ENCODE peak calls at places on chromosomes 12 and 14, in ten cellular contexts. M, Q, V, Y, J, D, Z, I, W and A are unnamed samples. For H3K4me1, the result is how much of the 10 kb centered on the place peaks cover.

GRCh38 chr12:23204933-23205778 is 580.2 kb downstream of the ETNK1 start:
- DNase-seq in M (peak), Q (no peak), V (no peak), Y (no peak), J (peak), D (peak), Z (no peak), I (peak), W (peak), A (no peak)

GRCh38 chr12:47862881-47863280 is 41.9 kb downstream of the VDR start:
- DNase-seq in M (no peak), Q (no peak), V (no peak), Y (no peak), J (no peak), D (no peak), Z (no peak), I (no peak), W (no peak), A (no peak)

GRCh38 chr12:820336-820735 is 68.0 kb downstream of the WNK1 start:
- DNase-seq in M (no peak), Q (no peak), V (no peak), Y (no peak), J (no peak), D (no peak), Z (no peak), I (no peak), W (no peak), A (no peak)

GRCh38 chr12:77878901-77879300 is 48.2 kb downstream of the NAV3 start:
- DNase-seq in M (no peak), Q (no peak), V (no peak), Y (no peak), J (no peak), D (no peak), Z (no peak), I (no peak), W (no peak), A (no peak)

GRCh38 chr14:55938249-55938791 is 179.9 kb upstream of the PELI2 start:
- DNase-seq in M (peak), Q (no peak), V (no peak), Y (no peak), J (no peak), D (no peak), Z (peak), I (peak), W (no peak), A (no peak)

GRCh38 chr14:53921027-53921426 is 35.6 kb downstream of the BMP4 start:
- DNase-seq in M (no peak), Q (no peak), V (no peak), Y (no peak), J (no peak), D (peak), Z (no peak), I (no peak), W (no peak), A (no peak)

GRCh38 chr12:100741084-100741711 is 53.4 kb upstream of the ANO4 start:
- DNase-seq in M (peak), Q (no peak), V (no peak), Y (no peak), J (no peak), D (peak), Z (no peak), I (peak), W (no peak), A (peak)

GRCh38 chr14:51872396-51872795 is 12.0 kb downstream of the GNG2 start:
- DNase-seq in M (no peak), Q (no peak), V (no peak), Y (no peak), J (no peak), D (no peak), Z (no peak), I (no peak), W (no peak), A (no peak)

GRCh38 chr14:91315844-91316267 is 71.4 kb upstream of the GPR68 start:
- DNase-seq in M (no peak), Q (no peak), V (peak), Y (no peak), J (no peak), D (peak), Z (no peak), I (no peak), W (no peak), A (peak)

GRCh38 chr14:105092912-105093425 is 27.7 kb upstream of the GPR132 start:
- DNase-seq in M (peak), Q (peak), V (peak), Y (peak), J (no peak), D (no peak), Z (peak), I (peak), W (peak), A (peak)

GRCh38 chr12:51788876-51789275 is 59.6 kb downstream of the FIGNL2 start:
- DNase-seq in M (peak), Q (no peak), V (no peak), Y (no peak), J (no peak), D (peak), Z (no peak), I (peak), W (no peak), A (no peak)

GRCh38 chr12:116336542-116337065 is 59.1 kb upstream of the MED13L start:
- DNase-seq in M (peak), Q (no peak), V (no peak), Y (no peak), J (no peak), D (no peak), Z (no peak), I (peak), W (no peak), A (peak)

GRCh38 chr12:127130506-127131100 is 1136.4 kb upstream of the TMEM132C start:
- DNase-seq in M (no peak), Q (peak), V (no peak), Y (no peak), J (no peak), D (no peak), Z (no peak), I (no peak), W (no peak), A (no peak)

GRCh38 chr12:116691636-116692035 is 46.2 kb downstream of the SPRING1 start:
- DNase-seq in M (no peak), Q (no peak), V (no peak), Y (no peak), J (no peak), D (no peak), Z (no peak), I (no peak), W (no peak), A (no peak)

GRCh38 chr14:103528158-103528511 is 861 bp upstream of the TRMT61A start:
- DNase-seq in M (peak), Q (no peak), V (no peak), Y (no peak), J (no peak), D (no peak), Z (no peak), I (no peak), W (peak), A (no peak)

GRCh38 chr14:59150990-59151389 is 37.5 kb upstream of the DAAM1 start:
- DNase-seq in M (no peak), Q (no peak), V (no peak), Y (no peak), J (no peak), D (no peak), Z (no peak), I (no peak), W (no peak), A (no peak)

GRCh38 chr14:99138999-99139865 is 132.8 kb downstream of the BCL11B start:
- DNase-seq in M (no peak), Q (no peak), V (no peak), Y (no peak), J (no peak), D (no peak), Z (no peak), I (no peak), W (no peak), A (no peak)

GRCh38 chr12:121782616-121782966 is 10.9 kb downstream of the RHOF start:
- DNase-seq in M (no peak), Q (no peak), V (no peak), Y (no peak), J (no peak), D (no peak), Z (no peak), I (no peak), W (no peak), A (no peak)

GRCh38 chr12:121784460-121784859 is 9.0 kb downstream of the RHOF start:
- DNase-seq in M (peak), Q (no peak), V (no peak), Y (no peak), J (no peak), D (no peak), Z (no peak), I (peak), W (no peak), A (no peak)

GRCh38 chr12:121783771-121784170 is 9.7 kb downstream of the RHOF start:
- DNase-seq in M (peak), Q (no peak), V (no peak), Y (no peak), J (no peak), D (no peak), Z (no peak), I (no peak), W (no peak), A (no peak)

GRCh38 chr12:121780429-121780828 is 13.1 kb downstream of the RHOF start:
- DNase-seq in M (no peak), Q (no peak), V (no peak), Y (no peak), J (no peak), D (no peak), Z (no peak), I (no peak), W (no peak), A (no peak)

GRCh38 chr12:121781751-121782615 is 11.5 kb downstream of the RHOF start:
- DNase-seq in M (peak), Q (no peak), V (no peak), Y (no peak), J (no peak), D (no peak), Z (no peak), I (peak), W (no peak), A (no peak)
- H3K27ac ChIP-seq in M (peak), Q (no peak), V (peak), Y (peak), J (no peak), D (peak), Z (no peak), I (peak), W (no peak), A (peak)

DNA sequence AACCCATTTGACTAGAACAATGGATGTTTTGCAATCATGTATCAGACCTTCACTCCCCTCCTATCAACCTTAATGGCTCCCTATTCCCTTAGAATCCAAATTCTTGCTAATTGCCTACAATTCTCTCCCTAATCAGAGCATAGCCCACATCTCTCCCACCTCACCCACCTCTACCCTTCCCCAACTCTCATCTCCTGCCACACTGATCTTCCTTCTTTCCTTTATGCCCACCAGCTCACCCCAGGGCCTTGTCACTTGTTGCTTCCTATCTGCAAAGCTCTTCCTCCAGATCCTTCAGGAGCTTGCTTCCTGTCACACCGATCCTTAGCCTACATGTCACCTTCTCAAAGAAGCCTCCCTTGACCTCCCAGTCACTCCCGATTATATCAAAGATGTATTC is 177.8 kb downstream of the KSR2 start:
- DNase-seq in M (no peak), Q (no peak), V (no peak), Y (no peak), J (no peak), D (peak), Z (no peak), I (no peak), W (no peak), A (no peak)
- H3K4me3 ChIP-seq in M (no peak), Q (no peak), V (no peak), Y (no peak), J (no peak), D (no peak), Z (no peak), I (no peak), W (no peak), A (no peak)

GRCh38 chr12:20374775-20375174 is 6.4 kb downstream of the PDE3A start:
- DNase-seq in M (no peak), Q (no peak), V (no peak), Y (no peak), J (no peak), D (no peak), Z (no peak), I (no peak), W (no peak), A (no peak)

GRCh38 chr12:20376984-20377383 is 8.6 kb downstream of the PDE3A start:
- DNase-seq in M (peak), Q (no peak), V (no peak), Y (no peak), J (no peak), D (peak), Z (no peak), I (peak), W (no peak), A (no peak)

GRCh38 chr12:20382117-20382516 is 13.8 kb downstream of the PDE3A start:
- DNase-seq in M (no peak), Q (no peak), V (no peak), Y (no peak), J (no peak), D (no peak), Z (no peak), I (no peak), W (no peak), A (no peak)

GRCh38 chr12:20372326-20373097 is 4.2 kb downstream of the PDE3A start:
- DNase-seq in M (no peak), Q (no peak), V (no peak), Y (no peak), J (no peak), D (no peak), Z (no peak), I (no peak), W (no peak), A (no peak)

DNA sequence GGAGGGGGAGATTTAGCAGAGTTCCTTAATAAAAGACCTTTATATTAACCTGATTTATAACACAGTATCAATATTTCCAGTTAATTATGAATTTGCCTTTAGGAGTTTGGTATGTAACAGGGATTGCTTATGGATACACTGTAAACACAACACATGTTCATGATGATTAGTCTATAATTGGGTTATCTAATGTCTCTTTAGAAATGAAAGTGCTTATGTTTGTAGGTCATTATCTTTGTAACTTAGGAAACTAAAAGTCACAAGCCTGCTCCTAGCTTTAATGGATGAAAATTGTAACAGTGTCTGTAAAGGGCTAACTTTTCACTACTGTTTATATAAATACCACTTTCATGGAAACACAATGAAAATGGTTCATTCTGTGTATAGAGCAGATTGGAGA is 9.4 kb downstream of the PDE3A start:
- DNase-seq in M (no peak), Q (no peak), V (no peak), Y (no peak), J (no peak), D (no peak), Z (no peak), I (no peak), W (no peak), A (no peak)
- H3K4me1 ChIP-seq in M (under half), Q (under half), V (under half), Y (under half), J (under half), D (under half), Z (under half), I (under half), W (under half), A (under half)

GRCh38 chr14:77800814-77801213 is 905 bp downstream of the ADCK1 start:
- DNase-seq in M (no peak), Q (no peak), V (no peak), Y (no peak), J (no peak), D (no peak), Z (no peak), I (no peak), W (no peak), A (no peak)
- H3K27ac ChIP-seq in M (no peak), Q (peak), V (peak), Y (peak), J (no peak), D (no peak), Z (no peak), I (no peak), W (peak), A (peak)

GRCh38 chr12:28512876-28513275 is 322.6 kb downstream of the CCDC91 start:
- DNase-seq in M (no peak), Q (no peak), V (no peak), Y (no peak), J (no peak), D (no peak), Z (no peak), I (peak), W (no peak), A (no peak)

GRCh38 chr12:28517101-28517500 is 326.8 kb downstream of the CCDC91 start:
- DNase-seq in M (no peak), Q (no peak), V (no peak), Y (no peak), J (no peak), D (no peak), Z (no peak), I (no peak), W (no peak), A (no peak)

DNA sequence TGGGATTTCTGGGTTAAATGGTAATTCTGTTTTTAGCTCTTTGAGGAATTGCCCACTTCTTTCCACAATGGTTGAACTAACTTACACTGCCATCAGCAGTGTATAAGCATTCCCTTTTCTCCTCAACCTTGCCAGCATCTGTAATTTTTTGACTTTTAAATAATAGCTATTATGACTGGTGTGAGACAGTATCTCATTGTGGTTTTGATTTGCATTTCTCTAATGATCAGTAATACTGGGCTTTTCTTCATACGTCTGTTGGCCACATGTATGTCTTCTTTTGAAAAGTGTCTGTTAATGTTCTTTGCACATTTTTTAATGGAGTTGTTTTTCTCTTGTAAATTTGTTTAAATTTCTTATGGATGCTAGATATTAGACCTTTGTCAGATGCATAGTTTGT is 323.7 kb downstream of the CCDC91 start:
- DNase-seq in M (no peak), Q (no peak), V (no peak), Y (no peak), J (no peak), D (no peak), Z (no peak), I (no peak), W (no peak), A (no peak)
- H3K4me3 ChIP-seq in M (no peak), Q (no peak), V (no peak), Y (no peak), J (no peak), D (no peak), Z (no peak), I (no peak), W (no peak), A (no peak)

DNA sequence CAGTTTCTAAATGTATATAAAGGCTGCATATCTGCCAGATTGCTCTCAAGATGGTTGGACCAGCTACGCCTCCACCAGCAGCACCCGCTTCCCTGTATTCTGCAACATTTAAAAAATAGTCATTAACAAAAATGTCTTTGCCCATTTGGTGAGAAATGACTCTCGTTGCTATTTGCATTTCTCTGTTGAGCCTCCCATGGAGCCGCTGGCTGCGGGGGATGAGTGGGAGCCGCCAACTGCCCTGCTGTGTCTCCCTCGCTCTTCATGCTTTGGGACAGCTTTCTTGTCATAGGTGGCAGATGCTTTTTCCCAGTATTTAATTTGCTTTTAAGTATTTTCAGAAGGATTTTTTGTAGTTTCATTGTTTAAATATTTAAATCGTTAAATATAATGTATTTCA is 54.8 kb downstream of the DYNC1H1 start:
- DNase-seq in M (no peak), Q (no peak), V (no peak), Y (no peak), J (no peak), D (no peak), Z (no peak), I (no peak), W (no peak), A (no peak)
- H3K4me1 ChIP-seq in M (under half), Q (under half), V (under half), Y (under half), J (under half), D (under half), Z (under half), I (under half), W (under half), A (under half)

DNA sequence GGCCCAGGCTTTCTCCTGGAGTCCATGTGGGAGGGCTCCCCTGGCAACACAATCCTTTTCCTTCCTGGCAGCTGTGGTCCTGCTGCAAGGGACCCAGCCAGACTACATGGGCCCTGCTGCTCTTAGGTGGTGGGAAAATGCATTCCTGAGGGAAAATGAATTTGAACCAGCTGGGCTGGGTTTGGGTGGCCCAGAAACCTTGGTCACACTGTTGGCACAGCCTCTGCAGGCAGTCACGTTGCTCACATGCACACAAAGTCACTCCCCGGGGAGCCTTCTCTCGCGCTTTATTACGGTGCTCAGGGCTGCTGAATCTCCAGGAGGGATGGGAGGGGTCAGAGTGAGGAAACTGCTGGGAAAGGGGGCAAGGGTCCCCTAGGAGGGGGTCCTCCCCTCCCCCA is 17.2 kb downstream of the PLEKHG3 start:
- DNase-seq in M (no peak), Q (peak), V (no peak), Y (no peak), J (no peak), D (no peak), Z (peak), I (peak), W (peak), A (no peak)
- H3K27ac ChIP-seq in M (no peak), Q (peak), V (no peak), Y (no peak), J (no peak), D (no peak), Z (peak), I (no peak), W (peak), A (peak)

DNA sequence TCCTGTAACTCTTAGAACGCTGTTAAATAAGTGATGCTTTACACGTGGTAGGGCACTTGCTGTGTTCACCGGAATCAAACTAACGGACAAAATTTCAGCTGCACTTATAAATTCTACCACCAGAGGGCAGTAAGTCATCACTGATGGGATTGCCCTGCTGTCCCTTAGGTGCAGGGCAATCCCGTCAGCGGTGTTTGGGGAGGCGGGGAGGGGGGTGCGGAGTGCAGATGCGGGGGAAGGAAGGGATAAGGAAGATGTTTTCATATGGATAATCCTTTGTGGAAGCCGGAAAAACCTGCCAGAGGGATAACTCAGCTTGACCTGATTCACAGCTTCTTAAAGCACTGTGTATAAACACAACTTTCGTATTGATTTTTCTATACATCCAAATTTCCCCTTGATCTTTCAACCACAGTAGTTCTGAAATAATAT is 21.7 kb upstream of the SLC10A1 start:
- DNase-seq in M (peak), Q (no peak), V (peak), Y (peak), J (peak), D (peak), Z (peak), I (peak), W (peak), A (peak)
- H3K4me3 ChIP-seq in M (no peak), Q (no peak), V (no peak), Y (no peak), J (no peak), D (no peak), Z (no peak), I (no peak), W (no peak), A (no peak)